ENCODE peak calls at places on chromosomes 13 and 19, in seven cellular contexts. G, F, J, D, X, H and M are unnamed samples.
A peak's percentile ranks its signal among the peaks of the same experiment; 100 is the strongest.

GRCh38 chr19:14116918-14117578 is 514 bp downstream of the PRKACA start:
- DNase-seq in H (no peak), J (no peak), G (peak; percentile 32), X (no peak), D (peak; percentile 77), F (no peak), M (no peak)

GRCh38 chr13:95924389-95924994 is 128.7 kb downstream of the UGGT2 start:
- DNase-seq in H (peak; percentile 84), G (no peak), D (no peak), J (peak; percentile 88), X (no peak), F (no peak), M (no peak)

GRCh38 chr13:98279473-98280175 is 102.6 kb upstream of the RNF113B start:
- DNase-seq in J (no peak), H (no peak), X (no peak), G (no peak), D (no peak), F (no peak), M (no peak)

GRCh38 chr13:20170931-20171330 is 10.1 kb upstream of the GJA3 start:
- DNase-seq in D (no peak), J (no peak), H (no peak), X (no peak), G (no peak), F (no peak), M (no peak)

GRCh38 chr13:78758549-78758948 is 99.6 kb upstream of the OBI1 start:
- DNase-seq in H (no peak), X (no peak), F (no peak), G (no peak), D (no peak), J (no peak), M (no peak)

GRCh38 chr19:35512831-35513230 is 618 bp downstream of the DMKN start:
- DNase-seq in F (no peak), G (no peak), D (no peak), H (no peak), J (no peak), X (no peak), M (no peak)

GRCh38 chr13:39682788-39683187 is 27.3 kb downstream of the COG6 start:
- DNase-seq in H (no peak), G (no peak), X (no peak), D (no peak), J (no peak), F (no peak), M (no peak)

GRCh38 chr13:77544365-77544764 is 8.9 kb downstream of the SCEL start:
- DNase-seq in H (peak; percentile 44), G (no peak), X (peak; percentile 8), F (no peak), J (peak; percentile 85), D (no peak), M (peak; percentile 27)

GRCh38 chr19:35846038-35846668 is 6.2 kb downstream of the NPHS1 start:
- DNase-seq in H (peak; percentile 35), J (no peak), X (no peak), G (peak; percentile 34), F (no peak), D (no peak), M (no peak)

DNA sequence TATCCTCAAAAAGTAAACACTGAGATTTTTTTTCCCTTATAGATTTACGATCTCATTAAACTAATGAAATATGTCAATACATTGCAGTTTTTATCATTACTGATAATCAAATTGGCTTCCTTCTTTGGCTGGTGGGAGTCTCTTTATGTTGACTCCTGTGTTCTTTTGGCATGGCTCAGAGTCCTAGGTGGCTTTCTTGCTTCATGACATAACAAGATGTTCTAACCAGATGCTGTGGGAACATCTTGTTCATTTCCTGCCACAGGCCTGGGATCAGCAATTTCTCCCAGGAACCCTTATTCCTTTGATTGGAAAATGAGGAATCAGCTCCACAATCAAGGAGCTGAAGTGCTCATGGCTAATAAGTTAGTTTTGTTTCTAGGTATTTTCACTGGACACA is 13.2 kb upstream of the CYP4F22 start:
- DNase-seq in X (no peak), H (no peak), G (no peak), F (no peak), J (no peak), D (no peak), M (no peak)
- TF ChIP-seq CTCF in X (no peak), H (no peak), G (no peak), F (no peak), J (no peak), D (no peak), M (no peak)

GRCh38 chr19:50357178-50358100 is 8.0 kb downstream of the NAPSA start:
- DNase-seq in F (peak; percentile 82), G (peak; percentile 86), D (peak; percentile 87), H (peak; percentile 73), J (peak; percentile 69), X (peak; percentile 79), M (peak; percentile 67)
- TF ChIP-seq CTCF in F (no peak), G (peak; percentile 78), D (peak; percentile 77), H (peak; percentile 79), J (peak; percentile 87), X (peak; percentile 91), M (peak; percentile 78)

DNA sequence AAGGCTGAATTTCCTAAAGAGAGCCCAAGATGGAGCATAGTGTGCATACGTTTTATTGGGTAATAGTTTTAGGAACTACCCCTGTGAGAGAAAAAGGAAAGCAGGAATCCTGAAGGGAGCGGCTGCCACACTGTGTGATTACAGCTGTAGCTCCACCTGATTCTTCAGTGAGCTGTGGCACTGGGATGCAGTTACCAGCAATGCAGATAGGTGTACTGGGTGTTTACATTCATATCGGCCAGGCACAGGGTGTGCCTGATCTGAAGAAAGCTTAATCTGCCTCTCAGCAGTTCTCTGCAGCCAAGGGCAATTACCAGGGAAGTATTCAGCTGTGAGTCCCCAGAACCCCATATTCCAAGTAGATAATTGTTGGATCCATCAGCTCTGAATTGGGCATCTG is 1541.8 kb downstream of the EFNB2 start:
- DNase-seq in F (no peak), X (no peak), H (no peak), G (no peak), J (no peak), D (no peak), M (no peak)
- TF ChIP-seq CTCF in F (no peak), X (no peak), H (no peak), G (no peak), J (no peak), D (no peak), M (no peak)

GRCh38 chr19:51783373-51783772 is 11.6 kb upstream of the FPR3 start:
- DNase-seq in D (no peak), J (peak; percentile 58), G (peak; percentile 25), X (no peak), F (no peak), H (peak; percentile 14), M (no peak)
- TF ChIP-seq CTCF in D (no peak), J (peak; percentile 43), G (no peak), X (no peak), F (no peak), H (peak; percentile 29), M (no peak)

DNA sequence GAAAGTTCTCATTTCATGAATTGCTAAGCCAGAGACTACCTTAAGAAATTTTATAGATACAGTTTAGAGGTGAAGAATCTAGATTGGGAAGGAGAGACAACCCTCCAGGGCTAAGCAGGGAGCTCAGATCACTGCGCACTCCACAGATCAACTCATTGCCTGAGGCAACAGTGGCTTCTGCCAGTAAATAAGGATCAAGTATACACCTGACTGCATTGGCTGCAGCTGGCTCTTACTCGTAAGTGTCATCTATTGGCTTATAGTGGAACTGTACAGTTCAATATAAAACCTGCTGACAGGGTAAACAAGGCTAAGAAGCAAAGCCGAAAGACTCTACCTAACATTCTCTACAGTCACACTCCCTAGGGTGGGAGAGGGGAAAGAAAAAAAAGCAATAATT is 18.0 kb upstream of the C1QTNF9B start:
- DNase-seq in F (no peak), G (no peak), H (no peak), X (no peak), D (no peak), J (no peak), M (no peak)
- TF ChIP-seq CTCF in F (no peak), G (no peak), H (no peak), X (no peak), D (no peak), J (no peak), M (no peak)

DNA sequence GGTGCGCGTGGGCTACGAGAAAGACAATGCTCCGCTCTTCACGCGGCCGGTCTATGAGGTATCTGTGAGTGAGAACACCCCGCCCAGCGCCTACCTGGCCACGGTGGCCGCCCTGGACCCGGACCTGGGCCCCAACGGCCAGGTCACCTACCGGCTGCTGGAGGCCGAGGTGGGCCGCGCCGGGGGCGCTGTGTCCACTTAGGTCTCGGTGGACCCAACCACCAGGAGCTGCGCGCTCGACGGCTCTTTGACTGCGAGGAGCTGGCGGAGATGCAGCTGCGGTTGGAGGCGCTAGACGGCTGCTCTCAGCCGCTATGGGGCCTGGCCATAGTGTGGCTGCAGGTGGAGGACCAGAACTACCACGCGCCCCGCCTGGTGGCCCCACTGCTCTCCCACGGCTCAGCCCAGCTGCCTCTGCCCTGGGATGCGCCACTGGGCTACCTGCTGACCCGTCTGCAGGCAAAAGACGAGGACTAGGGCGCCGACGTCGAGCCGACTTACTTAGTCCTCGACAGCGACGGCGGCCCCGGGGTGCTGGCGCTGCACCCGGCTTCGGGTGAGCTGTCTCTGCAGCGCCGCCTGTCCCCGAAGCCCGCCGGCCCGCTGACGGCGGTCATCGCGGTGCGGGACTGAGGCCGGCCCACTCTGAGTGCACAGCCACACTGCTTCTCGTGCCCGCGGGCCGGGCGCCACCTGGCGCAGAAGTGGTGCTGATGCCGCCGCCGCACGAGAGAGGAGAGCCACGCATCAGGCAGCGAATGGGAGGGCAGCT is 173.0 kb downstream of the OLFM4 start:
- DNase-seq in D (no peak), X (peak; percentile 15), J (peak; percentile 7), F (no peak), G (peak; percentile 65), H (no peak), M (no peak)
- TF ChIP-seq CTCF in D (no peak), X (no peak), J (peak; percentile 38), F (no peak), G (peak; percentile 25), H (no peak), M (peak; percentile 9)

GRCh38 chr13:64428196-64428595 is 2801.9 kb downstream of the PCDH9 start:
- DNase-seq in F (no peak), X (no peak), G (no peak), J (no peak), H (peak; percentile 76), D (no peak), M (no peak)
- TF ChIP-seq CTCF in F (no peak), X (no peak), G (no peak), J (no peak), H (no peak), D (no peak), M (no peak)

DNA sequence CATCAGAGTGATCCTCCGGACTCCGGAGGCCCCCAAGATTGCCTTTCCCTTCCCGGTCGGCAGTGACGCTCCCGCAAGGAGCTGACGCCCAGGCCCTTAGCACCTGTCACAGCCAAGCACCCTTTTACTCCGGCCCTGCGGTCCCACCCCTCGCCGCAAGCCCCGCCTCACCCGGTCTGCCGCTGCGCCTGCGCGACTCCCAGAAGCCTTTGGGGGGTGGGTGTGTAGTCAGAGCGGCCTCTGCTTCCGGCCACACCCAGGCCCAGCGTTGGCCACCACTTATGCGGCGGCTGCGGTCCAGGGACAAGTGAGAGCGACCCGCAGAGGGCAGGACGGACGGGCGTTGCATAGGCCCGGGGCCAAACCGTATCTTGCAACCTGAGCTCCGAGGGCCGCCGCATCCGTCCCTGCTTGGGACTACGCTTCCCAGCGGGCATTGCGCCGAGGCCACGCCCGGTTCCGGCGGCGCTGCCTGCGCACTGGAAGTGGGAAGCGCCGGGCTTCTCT is 441 bp upstream of the ZFP28 start:
- DNase-seq in J (peak; percentile 93), H (peak; percentile 95), G (peak; percentile 84), F (peak; percentile 92), X (peak; percentile 89), D (peak; percentile 93), M (peak; percentile 87)
- TF ChIP-seq CTCF in J (no peak), H (no peak), G (no peak), F (no peak), X (peak; percentile 24), D (no peak), M (no peak)